ENCODE peak calls at places on chromosomes 2 and 18, in six cellular contexts. Z is HCT116, Y is GM23248, F is PC-3, I is PC-9, G is SK-N-SH. N is an unnamed sample. For H3K4me1 and H3K9me2, the result is how much of the 10 kb centered on the place peaks cover.

GRCh38 chr2:18378020-18378653 is 182.3 kb downstream of the RDH14 start:
- DNase-seq in Y (peak), G (peak), I (peak), Z (peak), F (peak), N (peak)

GRCh38 chr2:174635747-174636399 is 38.3 kb upstream of the WIPF1 start:
- DNase-seq in I (no peak), Z (no peak), G (no peak), F (no peak), Y (peak), N (no peak)

GRCh38 chr2:168030862-168031624 is 216.4 kb downstream of the STK39 start:
- DNase-seq in Y (peak), G (no peak), Z (no peak), I (no peak), F (no peak), N (no peak)

GRCh38 chr2:98547092-98547798 is 61.1 kb downstream of the COA5 start:
- DNase-seq in G (no peak), Y (no peak), Z (no peak), I (no peak), F (no peak), N (no peak)

GRCh38 chr2:112321375-112322320 is 46.3 kb downstream of the ZC3H6 start:
- DNase-seq in I (no peak), F (no peak), Z (no peak), Y (peak), G (no peak), N (no peak)

GRCh38 chr2:159026170-159026569 is 57.7 kb downstream of the TANC1 start:
- DNase-seq in I (no peak), Y (peak), G (no peak), F (no peak), Z (no peak), N (no peak)

GRCh38 chr18:58848685-58849084 is 16.0 kb upstream of the ZNF532 start:
- DNase-seq in G (no peak), Y (peak), I (no peak), Z (no peak), F (peak), N (peak)

GRCh38 chr2:201298462-201298861 is 38.1 kb downstream of the CASP8 start:
- DNase-seq in G (no peak), I (no peak), Z (no peak), Y (peak), F (peak), N (no peak)

GRCh38 chr2:24086241-24086640 is 1.6 kb upstream of the TP53I3 start:
- DNase-seq in I (no peak), Z (no peak), F (no peak), Y (no peak), G (no peak), N (no peak)

GRCh38 chr2:8567469-8568108 is 114.3 kb upstream of the ID2 start:
- DNase-seq in Y (peak), G (no peak), Z (no peak), I (no peak), F (no peak), N (no peak)

GRCh38 chr2:71461304-71461671 is 7.9 kb downstream of the DYSF start:
- DNase-seq in Z (no peak), I (no peak), Y (no peak), G (no peak), F (no peak), N (no peak)

GRCh38 chr2:69935011-69935410 is 20.1 kb downstream of the MXD1 start:
- DNase-seq in Z (no peak), I (no peak), Y (no peak), G (no peak), F (no peak), N (no peak)

GRCh38 chr18:26549486-26550435 is 1.4 kb upstream of the KCTD1 start:
- DNase-seq in G (peak), Y (peak), Z (peak), F (peak), I (peak), N (peak)

GRCh38 chr2:200442471-200442870 is 67.4 kb downstream of the KCTD18 start:
- DNase-seq in I (no peak), F (no peak), Y (peak), Z (no peak), G (no peak), N (no peak)

GRCh38 chr2:1777792-1778191 is 33.5 kb upstream of the PXDN start:
- DNase-seq in Z (no peak), Y (no peak), I (no peak), G (no peak), F (no peak), N (no peak)

GRCh38 chr2:218290316-218291261 is 1.7 kb downstream of the TMBIM1 start:
- DNase-seq in Z (no peak), I (no peak), G (no peak), F (no peak), Y (peak), N (no peak)
- H3K4me1 ChIP-seq in Z (half or more), I (half or more), G (under half), F (half or more), Y (under half), N (under half)

DNA sequence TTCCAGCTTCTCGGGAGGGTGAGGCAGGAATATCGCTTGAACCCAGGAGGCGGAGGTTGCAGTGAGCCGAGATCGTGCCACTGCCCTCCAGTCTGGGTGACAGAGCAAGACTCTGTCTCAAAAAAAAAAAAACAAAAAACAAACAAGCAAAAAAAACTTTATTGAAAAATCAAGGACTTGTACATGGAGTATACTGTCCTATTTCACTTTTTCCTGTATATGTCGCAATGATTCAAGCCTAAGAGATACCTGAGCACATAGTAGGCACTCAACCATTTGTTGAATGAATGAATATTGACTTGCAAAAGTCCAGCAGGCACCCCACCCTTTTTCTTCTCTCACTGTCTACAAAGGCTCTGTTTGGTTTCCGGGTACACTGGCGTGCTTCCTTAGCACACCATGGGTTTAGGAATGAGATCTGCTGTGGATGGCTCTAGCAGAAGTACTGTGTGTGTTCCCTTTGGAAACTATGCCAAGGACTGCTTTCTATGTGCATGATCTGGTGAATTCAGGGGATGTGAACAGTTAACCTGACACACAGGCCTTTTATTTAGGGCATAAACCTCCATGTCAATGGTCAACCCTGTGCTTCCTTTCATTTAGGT is 6.1 kb downstream of the APCDD1 start:
- DNase-seq in I (no peak), G (no peak), Z (no peak), F (no peak), Y (no peak), N (no peak)
- H3K9me2 ChIP-seq in I (under half), G (under half), Z (under half), F (under half), Y (under half), N (under half)

GRCh38 chr18:9608298-9608697 is 6.1 kb downstream of the PPP4R1 start:
- DNase-seq in Y (peak), Z (no peak), G (no peak), I (no peak), F (no peak), N (no peak)
- H3K4me1 ChIP-seq in Y (under half), Z (under half), G (under half), I (under half), F (under half), N (under half)

GRCh38 chr2:222561817-222562424 is 94.0 kb downstream of the FARSB start:
- DNase-seq in Y (peak), I (peak), F (peak), Z (peak), G (peak), N (peak)

GRCh38 chr2:222561151-222561550 is 94.7 kb downstream of the FARSB start:
- DNase-seq in G (no peak), Y (no peak), I (no peak), Z (no peak), F (no peak), N (no peak)

GRCh38 chr2:222568866-222569265 is 87.0 kb downstream of the FARSB start:
- DNase-seq in G (no peak), I (peak), Y (peak), F (peak), Z (no peak), N (peak)

GRCh38 chr2:222566229-222566628 is 89.7 kb downstream of the FARSB start:
- DNase-seq in F (no peak), Y (no peak), G (no peak), Z (no peak), I (no peak), N (no peak)

GRCh38 chr2:222563319-222563718 is 92.6 kb downstream of the FARSB start:
- DNase-seq in Y (no peak), I (no peak), Z (no peak), G (no peak), F (no peak), N (no peak)
- H3K9me2 ChIP-seq in Y (under half), I (under half), Z (under half), G (under half), F (under half), N (under half)

GRCh38 chr2:127410871-127411396 is 7.3 kb upstream of the PROC start:
- DNase-seq in Z (no peak), G (no peak), I (peak), F (peak), Y (peak), N (no peak)
- H3K4me1 ChIP-seq in Z (under half), G (under half), I (half or more), F (half or more), Y (half or more), N (under half)

GRCh38 chr2:127950264-127950663 is 64.5 kb upstream of the AMMECR1L start:
- DNase-seq in F (no peak), Y (no peak), I (no peak), G (no peak), Z (no peak), N (no peak)
- H3K9me2 ChIP-seq in F (under half), Y (under half), I (under half), G (under half), Z (under half), N (under half)

GRCh38 chr2:10043906-10044601 is 704 bp downstream of the KLF11 start:
- DNase-seq in Z (peak), I (peak), F (peak), Y (peak), G (peak), N (peak)
- H3K4me1 ChIP-seq in Z (under half), I (under half), F (under half), Y (under half), G (under half), N (under half)

GRCh38 chr2:191311156-191311555 is 66.0 kb downstream of the MYO1B start:
- DNase-seq in G (no peak), Y (no peak), F (no peak), I (no peak), Z (no peak), N (no peak)

GRCh38 chr2:191311627-191312026 is 66.4 kb downstream of the MYO1B start:
- DNase-seq in Z (peak), I (no peak), Y (peak), G (no peak), F (peak), N (no peak)

GRCh38 chr2:191312163-191312562 is 67.0 kb downstream of the MYO1B start:
- DNase-seq in F (no peak), Z (no peak), Y (no peak), I (no peak), G (no peak), N (no peak)

GRCh38 chr2:191314697-191315364 is 69.6 kb downstream of the MYO1B start:
- DNase-seq in Z (no peak), G (no peak), F (no peak), Y (no peak), I (no peak), N (no peak)

GRCh38 chr2:191312662-191313061 is 67.5 kb downstream of the MYO1B start:
- DNase-seq in F (no peak), Z (no peak), Y (no peak), I (no peak), G (no peak), N (no peak)
- H3K9me2 ChIP-seq in F (under half), Z (under half), Y (under half), I (under half), G (under half), N (under half)

GRCh38 chr2:234853739-234854138 is 98.1 kb upstream of the SH3BP4 start:
- DNase-seq in I (no peak), G (no peak), Z (no peak), Y (peak), F (no peak), N (no peak)
- H3K4me1 ChIP-seq in I (under half), G (under half), Z (under half), Y (under half), F (under half), N (under half)